ENCODE peak calls at places on chromosomes 3 and 15, in nine cellular contexts. E is heart right ventricle; Z is left kidney; O is cardiac fibroblast; W is NCI-H2107; P is activated T-cell treated with anti-CD3 and anti-CD28 coated beads, Interleukin-2, amount 50 U/mL, for 72 hours; S is RWPE1; D is mesothelial cell of epicardium; Y is naive thymus-derived CD8-positive, alpha-beta T cell. L is an unnamed sample.

GRCh38 chr3:139280027-139280671 is 63.7 kb upstream of the MRPS22 start:
- DNase-seq in E (no peak), Z (no peak), O (no peak), W (no peak), P (no peak), S (no peak), D (no peak), Y (no peak), L (no peak)

GRCh38 chr15:101389362-101389761 is 94.3 kb upstream of the SNRPA1 start:
- DNase-seq in E (no peak), Z (no peak), O (no peak), W (no peak), P (no peak), S (no peak), D (no peak), Y (no peak), L (no peak)

GRCh38 chr3:149894211-149894610 is 76.5 kb downstream of the PFN2 start:
- DNase-seq in E (no peak), Z (no peak), O (no peak), W (no peak), P (no peak), S (no peak), D (no peak), Y (no peak), L (no peak)

GRCh38 chr3:179146911-179147570 is 1.1 kb upstream of the PIK3CA start:
- DNase-seq in E (peak; percentile 28), Z (peak; percentile 86), O (peak; percentile 75), W (peak; percentile 64), P (no peak), S (peak; percentile 53), D (no peak), Y (no peak), L (peak; percentile 69)

GRCh38 chr15:26864664-26865191 is 2.1 kb upstream of the GABRA5 start:
- DNase-seq in E (peak; percentile 11), Z (peak; percentile 83), O (peak; percentile 42), W (no peak), P (no peak), S (peak; percentile 37), D (peak; percentile 55), Y (no peak), L (no peak)

GRCh38 chr3:192261135-192261534 is 466.2 kb downstream of the FGF12 start:
- DNase-seq in E (no peak), Z (no peak), O (no peak), W (no peak), P (no peak), S (no peak), D (no peak), Y (no peak), L (no peak)

GRCh38 chr15:39438260-39438659 is 142.6 kb upstream of the THBS1 start:
- DNase-seq in E (peak; percentile 65), Z (no peak), O (no peak), W (no peak), P (no peak), S (no peak), D (no peak), Y (no peak), L (no peak)

GRCh38 chr15:42035362-42035761 is 14.5 kb upstream of the PLA2G4E start:
- DNase-seq in E (no peak), Z (no peak), O (peak; percentile 34), W (no peak), P (peak; percentile 10), S (peak; percentile 87), D (no peak), Y (no peak), L (no peak)

GRCh38 chr15:69074843-69075224 is 60.3 kb downstream of the NOX5 start:
- DNase-seq in E (no peak), Z (peak; percentile 88), O (no peak), W (no peak), P (no peak), S (no peak), D (no peak), Y (no peak), L (no peak)

GRCh38 chr3:133211449-133211848 is 173.3 kb downstream of the TMEM108 start:
- DNase-seq in E (peak; percentile 5), Z (peak; percentile 58), O (no peak), W (no peak), P (no peak), S (no peak), D (no peak), Y (no peak), L (no peak)

GRCh38 chr3:141797819-141798405 is 34.7 kb downstream of the GRK7 start:
- DNase-seq in E (peak; percentile 12), Z (no peak), O (no peak), W (no peak), P (no peak), S (no peak), D (no peak), Y (no peak), L (peak; percentile 11)

GRCh38 chr3:53274938-53275666 is 19.3 kb upstream of the TKT start:
- DNase-seq in E (no peak), Z (no peak), O (no peak), W (no peak), P (no peak), S (no peak), D (no peak), Y (peak; percentile 40), L (no peak)

GRCh38 chr3:4988815-4989648 is 9.8 kb downstream of the BHLHE40 start:
- DNase-seq in E (peak; percentile 67), Z (no peak), O (peak; percentile 51), W (no peak), P (no peak), S (no peak), D (no peak), Y (no peak), L (no peak)

GRCh38 chr3:159039286-159039685 is 237.4 kb downstream of the MFSD1 start:
- DNase-seq in E (no peak), Z (no peak), O (no peak), W (no peak), P (no peak), S (no peak), D (no peak), Y (no peak), L (no peak)

GRCh38 chr15:63212050-63212973 is 22.9 kb downstream of the RAB8B start:
- DNase-seq in E (no peak), Z (no peak), O (peak; percentile 70), W (no peak), P (no peak), S (no peak), D (no peak), Y (no peak), L (no peak)

GRCh38 chr15:35540885-35541284 is 5.1 kb downstream of the DPH6 start:
- DNase-seq in E (no peak), Z (no peak), O (peak; percentile 56), W (no peak), P (no peak), S (no peak), D (no peak), Y (no peak), L (no peak)